ENCODE peak calls at places on chromosome 13, in five cellular contexts. C is neural progenitor cell, Q is SK-N-SH, D is HCT116, S is PC-3. H is an unnamed sample. For H3K4me1, the result is how much of the 10 kb centered on the place peaks cover.

GRCh38 chr13:102584423-102584822 is 12.4 kb upstream of the TPP2 start:
- DNase-seq in S (no peak), C (no peak), Q (no peak), D (no peak), H (no peak)

GRCh38 chr13:74191036-74191809 is 57.0 kb upstream of the KLF12 start:
- DNase-seq in Q (no peak), S (no peak), C (peak), D (no peak), H (peak)

GRCh38 chr13:86846501-86846900 is 824.7 kb upstream of the SLITRK5 start:
- DNase-seq in D (no peak), S (no peak), Q (no peak), C (no peak), H (no peak)

GRCh38 chr13:43434185-43434584 is 352.6 kb downstream of the ENOX1 start:
- DNase-seq in S (no peak), D (no peak), C (no peak), Q (no peak), H (no peak)

GRCh38 chr13:66803759-66804456 is 426.2 kb downstream of the PCDH9 start:
- DNase-seq in D (no peak), S (peak), C (no peak), Q (no peak), H (no peak)

GRCh38 chr13:43664700-43665191 is 122.0 kb downstream of the ENOX1 start:
- DNase-seq in Q (no peak), D (no peak), S (peak), C (peak), H (peak)

GRCh38 chr13:25118371-25118770 is 22.4 kb downstream of the PABPC3 start:
- DNase-seq in Q (no peak), D (no peak), C (no peak), S (no peak), H (no peak)

GRCh38 chr13:39105110-39105509 is 66.9 kb downstream of the NHLRC3 start:
- DNase-seq in S (no peak), D (no peak), C (no peak), Q (peak), H (peak)

GRCh38 chr13:114106526-114106925 is 25.9 kb downstream of the RASA3 start:
- DNase-seq in C (no peak), Q (no peak), S (no peak), D (no peak), H (no peak)

GRCh38 chr13:80469841-80470378 is 129.0 kb upstream of the SPRY2 start:
- DNase-seq in C (no peak), S (peak), Q (no peak), D (no peak), H (peak)

GRCh38 chr13:41313659-41314197 is 2.7 kb downstream of the NAA16 start:
- DNase-seq in D (no peak), Q (no peak), S (no peak), C (no peak), H (no peak)
- H3K4me1 ChIP-seq in D (under half), Q (under half), S (under half), C (under half), H (under half)

GRCh38 chr13:51838235-51838846 is 6.6 kb downstream of the TMEM272 start:
- DNase-seq in C (no peak), S (peak), D (no peak), Q (no peak), H (peak)
- TF ChIP-seq EZH2phosphoT487 in C (no peak), S (no peak), D (no peak), Q (no peak), H (no peak)

DNA sequence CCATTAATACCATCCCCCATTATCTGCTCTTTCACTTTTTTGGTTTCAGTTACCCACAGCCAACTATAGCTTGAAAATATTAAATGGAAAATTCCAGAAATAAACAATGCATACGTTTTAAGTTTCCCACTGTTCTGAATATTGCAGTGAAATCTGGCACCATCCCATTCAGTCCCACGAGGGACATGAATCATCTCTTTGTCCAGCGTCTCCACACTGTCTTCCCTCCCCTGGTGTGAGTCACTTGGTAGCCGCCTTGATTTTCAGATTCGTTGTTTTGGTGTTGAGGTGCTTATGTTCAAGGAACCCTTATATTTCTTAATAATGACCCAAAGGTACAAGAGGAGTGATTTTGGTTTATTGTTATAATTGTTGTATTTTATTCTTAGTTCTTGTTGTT is 246.1 kb downstream of the DCT start:
- DNase-seq in D (no peak), C (no peak), S (peak), Q (no peak), H (peak)
- H3K9ac ChIP-seq in D (no peak), C (no peak), S (no peak), Q (peak), H (peak)

GRCh38 chr13:82747331-82747730 is 1134.9 kb downstream of the SLITRK1 start:
- DNase-seq in D (no peak), S (no peak), C (peak), Q (no peak), H (peak)

GRCh38 chr13:82747948-82748347 is 1134.3 kb downstream of the SLITRK1 start:
- DNase-seq in C (no peak), S (peak), Q (no peak), D (no peak), H (peak)

GRCh38 chr13:82749551-82749950 is 1132.7 kb downstream of the SLITRK1 start:
- DNase-seq in Q (no peak), D (no peak), S (peak), C (no peak), H (no peak)

DNA sequence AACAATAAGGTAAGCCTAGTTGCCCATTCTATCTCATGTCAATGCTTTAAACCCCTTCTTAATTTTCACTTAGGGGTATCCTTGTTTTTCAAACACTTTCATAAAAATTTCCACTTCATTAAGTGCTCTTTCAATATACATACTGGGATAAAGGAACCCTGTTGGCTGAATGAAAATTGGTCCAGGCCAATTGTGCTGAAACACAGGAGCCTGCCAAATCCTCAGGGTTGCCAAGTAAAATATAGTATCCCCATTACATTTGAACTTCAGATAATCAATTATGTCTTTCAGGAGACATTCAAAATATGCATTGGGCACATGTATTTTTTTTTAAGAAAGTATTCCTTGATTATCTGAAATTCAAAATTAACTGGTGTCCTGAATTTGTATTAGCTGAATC is 1131.1 kb downstream of the SLITRK1 start:
- DNase-seq in D (no peak), Q (no peak), C (no peak), S (no peak), H (no peak)
- H3K4me1 ChIP-seq in D (under half), Q (under half), C (under half), S (under half), H (under half)

GRCh38 chr13:97321101-97321500 is 99.0 kb downstream of the MBNL2 start:
- DNase-seq in C (no peak), S (no peak), Q (no peak), D (no peak), H (no peak)
- TF ChIP-seq EZH2phosphoT487 in C (no peak), S (no peak), Q (no peak), D (no peak), H (no peak)

DNA sequence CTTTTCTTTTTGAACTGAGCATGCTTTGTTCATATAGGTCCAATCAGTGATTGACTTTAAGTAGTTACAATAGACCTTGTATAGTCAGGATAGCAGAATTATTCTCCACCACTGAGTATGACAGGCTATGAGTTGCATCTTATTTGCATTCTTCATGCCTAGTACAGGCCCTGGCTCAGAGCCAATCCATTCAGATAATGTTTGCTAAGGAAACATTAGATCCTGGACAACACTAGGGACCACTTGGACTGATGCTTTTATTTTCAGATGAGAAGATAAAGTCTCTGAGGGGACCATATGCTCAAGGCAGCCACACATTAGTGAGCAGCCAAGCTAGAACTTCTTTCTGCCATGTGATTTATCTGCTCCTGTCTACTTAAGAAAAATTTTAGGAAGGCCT is 133.9 kb downstream of the KL start:
- DNase-seq in C (no peak), S (peak), Q (no peak), D (no peak), H (peak)
- H3K9ac ChIP-seq in C (no peak), S (no peak), Q (no peak), D (no peak), H (no peak)

GRCh38 chr13:96527497-96527896 is 437.6 kb downstream of the HS6ST3 start:
- DNase-seq in C (no peak), Q (no peak), S (no peak), D (no peak), H (no peak)
- H3K4me1 ChIP-seq in C (under half), Q (under half), S (under half), D (under half), H (under half)

DNA sequence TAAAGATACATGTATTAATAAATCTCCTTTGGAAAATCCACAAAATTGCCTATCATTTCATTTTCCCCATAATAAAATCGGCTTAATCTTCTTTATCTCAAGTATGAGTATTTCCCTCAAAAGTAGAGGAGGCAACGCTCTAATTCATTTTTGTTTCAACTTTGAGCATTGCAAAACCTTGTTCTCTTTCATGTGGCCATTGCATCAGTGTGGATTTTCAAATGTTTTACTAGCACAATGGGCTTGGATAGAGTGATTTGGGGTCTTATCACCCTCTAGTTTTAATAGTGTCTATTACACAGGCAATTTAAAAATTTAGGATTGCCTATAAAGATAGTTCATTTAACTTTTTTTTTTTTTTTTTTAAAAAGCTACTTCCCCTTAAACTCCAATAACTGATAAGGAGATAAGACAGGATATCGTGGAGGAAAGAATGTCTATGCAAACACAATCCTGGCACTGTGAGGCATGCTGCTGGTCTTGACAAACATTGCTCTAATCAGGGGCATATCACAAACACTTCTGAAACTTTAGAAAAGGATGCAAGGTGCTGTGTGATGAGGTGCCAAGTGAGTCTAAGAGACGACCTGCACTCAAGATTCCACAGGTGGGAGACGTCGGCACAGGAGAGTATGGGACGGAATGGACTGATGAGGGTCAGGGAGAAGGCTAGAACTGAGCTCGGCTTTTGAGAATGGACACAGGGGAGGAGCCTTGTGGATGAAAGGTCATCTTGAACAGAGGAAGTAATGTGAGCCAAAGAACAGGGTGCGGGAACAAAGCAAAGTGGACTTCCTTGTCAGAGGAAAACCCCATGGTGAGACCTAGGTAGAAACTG is 199.7 kb downstream of the IRS2 start:
- DNase-seq in Q (no peak), D (no peak), S (no peak), C (no peak), H (no peak)
- TF ChIP-seq EZH2phosphoT487 in Q (no peak), D (no peak), S (no peak), C (no peak), H (no peak)

GRCh38 chr13:93786846-93787245 is 560.2 kb downstream of the GPC6 start:
- DNase-seq in C (no peak), Q (peak), S (no peak), D (no peak), H (no peak)

GRCh38 chr13:93778548-93778947 is 551.9 kb downstream of the GPC6 start:
- DNase-seq in Q (no peak), C (no peak), S (no peak), D (no peak), H (no peak)

GRCh38 chr13:93788456-93788855 is 561.8 kb downstream of the GPC6 start:
- DNase-seq in S (peak), C (no peak), Q (no peak), D (no peak), H (no peak)

GRCh38 chr13:93789058-93789457 is 562.5 kb downstream of the GPC6 start:
- DNase-seq in C (no peak), S (peak), Q (no peak), D (no peak), H (no peak)

GRCh38 chr13:93784191-93784590 is 557.6 kb downstream of the GPC6 start:
- DNase-seq in D (no peak), S (no peak), C (no peak), Q (no peak), H (no peak)
- H3K9ac ChIP-seq in D (no peak), S (no peak), C (no peak), Q (no peak), H (no peak)

GRCh38 chr13:111158136-111158805 is 43.2 kb downstream of the ARHGEF7 start:
- DNase-seq in D (no peak), C (no peak), S (peak), Q (no peak), H (peak)
- H3K4me1 ChIP-seq in D (under half), C (under half), S (under half), Q (under half), H (under half)

H was measured in GM23248.